ENCODE peak calls at places on chromosomes 3 and 15, in six cellular contexts. One of them, this sample, is unnamed.
A peak's percentile ranks its signal among the peaks of the same experiment; 100 is the strongest.

GRCh38 chr15:89755701-89756100 is 4.7 kb upstream of the MESP1 start:
- DNase-seq in COR-L47: no peak
- DNase-seq in stimulated activated CD4-positive, alpha-beta T cell treated with anti-CD3 and anti-CD28 coated beads, Interleukin-12 subunit alpha, Interleukin-12 subunit beta, amount 100 ng/mL, for 48 hours: no peak
- DNase-seq in T-cell: no peak
- DNase-seq in cardiac muscle cell: no peak
- DNase-seq in left cardiac atrium: no peak
- DNase-seq in this sample: no peak

GRCh38 chr3:177618873-177619771 is 421.8 kb upstream of the TBL1XR1 start:
- DNase-seq in COR-L47: no peak
- DNase-seq in stimulated activated CD4-positive, alpha-beta T cell treated with anti-CD3 and anti-CD28 coated beads, Interleukin-12 subunit alpha, Interleukin-12 subunit beta, amount 100 ng/mL, for 48 hours: no peak
- DNase-seq in T-cell: no peak
- DNase-seq in cardiac muscle cell: peak; percentile 90
- DNase-seq in left cardiac atrium: no peak
- DNase-seq in this sample: no peak

GRCh38 chr15:64180235-64180824 is 17.5 kb upstream of the PPIB start:
- DNase-seq in COR-L47: no peak
- DNase-seq in stimulated activated CD4-positive, alpha-beta T cell treated with anti-CD3 and anti-CD28 coated beads, Interleukin-12 subunit alpha, Interleukin-12 subunit beta, amount 100 ng/mL, for 48 hours: no peak
- DNase-seq in T-cell: no peak
- DNase-seq in cardiac muscle cell: no peak
- DNase-seq in left cardiac atrium: no peak
- DNase-seq in this sample: no peak

GRCh38 chr3:31503456-31503855 is 29.3 kb upstream of the STT3B start:
- DNase-seq in COR-L47: peak; percentile 15
- DNase-seq in stimulated activated CD4-positive, alpha-beta T cell treated with anti-CD3 and anti-CD28 coated beads, Interleukin-12 subunit alpha, Interleukin-12 subunit beta, amount 100 ng/mL, for 48 hours: no peak
- DNase-seq in T-cell: no peak
- DNase-seq in cardiac muscle cell: no peak
- DNase-seq in left cardiac atrium: no peak
- DNase-seq in this sample: no peak

GRCh38 chr3:182349951-182350350 is 443.4 kb upstream of the ATP11B start:
- DNase-seq in COR-L47: no peak
- DNase-seq in stimulated activated CD4-positive, alpha-beta T cell treated with anti-CD3 and anti-CD28 coated beads, Interleukin-12 subunit alpha, Interleukin-12 subunit beta, amount 100 ng/mL, for 48 hours: no peak
- DNase-seq in T-cell: no peak
- DNase-seq in cardiac muscle cell: no peak
- DNase-seq in left cardiac atrium: no peak
- DNase-seq in this sample: no peak

GRCh38 chr3:42850263-42850662 is 25.4 kb downstream of the CYP8B1 start:
- DNase-seq in COR-L47: no peak
- DNase-seq in stimulated activated CD4-positive, alpha-beta T cell treated with anti-CD3 and anti-CD28 coated beads, Interleukin-12 subunit alpha, Interleukin-12 subunit beta, amount 100 ng/mL, for 48 hours: no peak
- DNase-seq in T-cell: no peak
- DNase-seq in cardiac muscle cell: no peak
- DNase-seq in left cardiac atrium: no peak
- DNase-seq in this sample: no peak

GRCh38 chr15:41568350-41569017 is 9.5 kb downstream of the TYRO3 start:
- DNase-seq in COR-L47: no peak
- DNase-seq in stimulated activated CD4-positive, alpha-beta T cell treated with anti-CD3 and anti-CD28 coated beads, Interleukin-12 subunit alpha, Interleukin-12 subunit beta, amount 100 ng/mL, for 48 hours: no peak
- DNase-seq in T-cell: no peak
- DNase-seq in cardiac muscle cell: peak; percentile 92
- DNase-seq in left cardiac atrium: no peak
- DNase-seq in this sample: no peak

GRCh38 chr15:52021128-52021671 is 2.2 kb downstream of the MAPK6 start:
- DNase-seq in COR-L47: no peak
- DNase-seq in stimulated activated CD4-positive, alpha-beta T cell treated with anti-CD3 and anti-CD28 coated beads, Interleukin-12 subunit alpha, Interleukin-12 subunit beta, amount 100 ng/mL, for 48 hours: peak; percentile 52
- DNase-seq in T-cell: peak; percentile 38
- DNase-seq in cardiac muscle cell: peak; percentile 93
- DNase-seq in left cardiac atrium: peak; percentile 54
- DNase-seq in this sample: peak; percentile 75

GRCh38 chr3:97684490-97684889 is 80.1 kb upstream of the ARL6 start:
- DNase-seq in COR-L47: no peak
- DNase-seq in stimulated activated CD4-positive, alpha-beta T cell treated with anti-CD3 and anti-CD28 coated beads, Interleukin-12 subunit alpha, Interleukin-12 subunit beta, amount 100 ng/mL, for 48 hours: no peak
- DNase-seq in T-cell: no peak
- DNase-seq in cardiac muscle cell: no peak
- DNase-seq in left cardiac atrium: no peak
- DNase-seq in this sample: no peak

GRCh38 chr3:117322866-117323265 is 613.3 kb downstream of the TUSC7 start:
- DNase-seq in COR-L47: no peak
- DNase-seq in stimulated activated CD4-positive, alpha-beta T cell treated with anti-CD3 and anti-CD28 coated beads, Interleukin-12 subunit alpha, Interleukin-12 subunit beta, amount 100 ng/mL, for 48 hours: no peak
- DNase-seq in T-cell: no peak
- DNase-seq in cardiac muscle cell: peak; percentile 4
- DNase-seq in left cardiac atrium: no peak
- DNase-seq in this sample: no peak

GRCh38 chr3:98986073-98986472 is 84.6 kb upstream of the DCBLD2 start:
- DNase-seq in COR-L47: no peak
- DNase-seq in stimulated activated CD4-positive, alpha-beta T cell treated with anti-CD3 and anti-CD28 coated beads, Interleukin-12 subunit alpha, Interleukin-12 subunit beta, amount 100 ng/mL, for 48 hours: no peak
- DNase-seq in T-cell: no peak
- DNase-seq in cardiac muscle cell: peak; percentile 72
- DNase-seq in left cardiac atrium: no peak
- DNase-seq in this sample: no peak

GRCh38 chr15:65773386-65774111 is 18.5 kb downstream of the DENND4A start:
- DNase-seq in COR-L47: no peak
- DNase-seq in stimulated activated CD4-positive, alpha-beta T cell treated with anti-CD3 and anti-CD28 coated beads, Interleukin-12 subunit alpha, Interleukin-12 subunit beta, amount 100 ng/mL, for 48 hours: no peak
- DNase-seq in T-cell: no peak
- DNase-seq in cardiac muscle cell: no peak
- DNase-seq in left cardiac atrium: no peak
- DNase-seq in this sample: no peak

GRCh38 chr15:68450192-68450591 is 18.2 kb upstream of the ITGA11 start:
- DNase-seq in COR-L47: no peak
- DNase-seq in stimulated activated CD4-positive, alpha-beta T cell treated with anti-CD3 and anti-CD28 coated beads, Interleukin-12 subunit alpha, Interleukin-12 subunit beta, amount 100 ng/mL, for 48 hours: no peak
- DNase-seq in T-cell: no peak
- DNase-seq in cardiac muscle cell: no peak
- DNase-seq in left cardiac atrium: no peak
- DNase-seq in this sample: no peak

GRCh38 chr3:156548041-156548687 is 6.8 kb downstream of the SSR3 start:
- DNase-seq in COR-L47: no peak
- DNase-seq in stimulated activated CD4-positive, alpha-beta T cell treated with anti-CD3 and anti-CD28 coated beads, Interleukin-12 subunit alpha, Interleukin-12 subunit beta, amount 100 ng/mL, for 48 hours: no peak
- DNase-seq in T-cell: no peak
- DNase-seq in cardiac muscle cell: peak; percentile 22
- DNase-seq in left cardiac atrium: no peak
- DNase-seq in this sample: no peak

GRCh38 chr3:8318002-8318649 is 183.5 kb upstream of the LMCD1 start:
- DNase-seq in COR-L47: no peak
- DNase-seq in stimulated activated CD4-positive, alpha-beta T cell treated with anti-CD3 and anti-CD28 coated beads, Interleukin-12 subunit alpha, Interleukin-12 subunit beta, amount 100 ng/mL, for 48 hours: no peak
- DNase-seq in T-cell: no peak
- DNase-seq in cardiac muscle cell: no peak
- DNase-seq in left cardiac atrium: no peak
- DNase-seq in this sample: no peak

GRCh38 chr3:134330895-134331810 is 43.1 kb downstream of the AMOTL2 start:
- DNase-seq in COR-L47: no peak
- DNase-seq in stimulated activated CD4-positive, alpha-beta T cell treated with anti-CD3 and anti-CD28 coated beads, Interleukin-12 subunit alpha, Interleukin-12 subunit beta, amount 100 ng/mL, for 48 hours: no peak
- DNase-seq in T-cell: no peak
- DNase-seq in cardiac muscle cell: peak; percentile 63
- DNase-seq in left cardiac atrium: no peak
- DNase-seq in this sample: peak; percentile 85

GRCh38 chr15:73051402-73051810 is 857 bp upstream of the NEO1 start:
- DNase-seq in COR-L47: no peak
- DNase-seq in stimulated activated CD4-positive, alpha-beta T cell treated with anti-CD3 and anti-CD28 coated beads, Interleukin-12 subunit alpha, Interleukin-12 subunit beta, amount 100 ng/mL, for 48 hours: no peak
- DNase-seq in T-cell: no peak
- DNase-seq in cardiac muscle cell: no peak
- DNase-seq in left cardiac atrium: no peak
- DNase-seq in this sample: peak; percentile 79

GRCh38 chr3:13200951-13201350 is 127.7 kb upstream of the IQSEC1 start:
- DNase-seq in COR-L47: no peak
- DNase-seq in stimulated activated CD4-positive, alpha-beta T cell treated with anti-CD3 and anti-CD28 coated beads, Interleukin-12 subunit alpha, Interleukin-12 subunit beta, amount 100 ng/mL, for 48 hours: no peak
- DNase-seq in T-cell: no peak
- DNase-seq in cardiac muscle cell: peak; percentile 6
- DNase-seq in left cardiac atrium: no peak
- DNase-seq in this sample: no peak

GRCh38 chr3:174408310-174408709 is 450.8 kb upstream of the NAALADL2 start:
- DNase-seq in COR-L47: no peak
- DNase-seq in stimulated activated CD4-positive, alpha-beta T cell treated with anti-CD3 and anti-CD28 coated beads, Interleukin-12 subunit alpha, Interleukin-12 subunit beta, amount 100 ng/mL, for 48 hours: no peak
- DNase-seq in T-cell: no peak
- DNase-seq in cardiac muscle cell: peak; percentile 50
- DNase-seq in left cardiac atrium: no peak
- DNase-seq in this sample: no peak

GRCh38 chr3:62703423-62704167 is 171.6 kb downstream of the CADPS start:
- DNase-seq in COR-L47: no peak
- DNase-seq in stimulated activated CD4-positive, alpha-beta T cell treated with anti-CD3 and anti-CD28 coated beads, Interleukin-12 subunit alpha, Interleukin-12 subunit beta, amount 100 ng/mL, for 48 hours: no peak
- DNase-seq in T-cell: no peak
- DNase-seq in cardiac muscle cell: no peak
- DNase-seq in left cardiac atrium: no peak
- DNase-seq in this sample: no peak

This sample was measured in sigmoid colon.